ENCODE peak calls at places on chromosomes 4 and X, in seven cellular contexts. R, W, D, V, L, C and N are unnamed samples. For H3K27me3, the result is how much of the 10 kb centered on the place peaks cover.

GRCh38 chr4:3845744-3846429 is 79.7 kb downstream of the ADRA2C start:
- DNase-seq in V (peak), C (no peak), D (no peak), L (no peak), R (no peak), W (no peak), N (no peak)

GRCh38 chr4:74453037-74453635 is 8.2 kb downstream of the AREG start:
- DNase-seq in D (no peak), C (no peak), L (no peak), R (no peak), W (no peak), V (no peak), N (no peak)

GRCh38 chr4:110091426-110091825 is 107.0 kb downstream of the ELOVL6 start:
- DNase-seq in R (no peak), W (no peak), D (no peak), C (no peak), V (no peak), L (no peak), N (no peak)

GRCh38 chr4:173535165-173535737 is 5.2 kb upstream of the HAND2 start:
- DNase-seq in C (no peak), L (no peak), D (no peak), W (no peak), V (no peak), R (no peak), N (no peak)

GRCh38 chrX:17656035-17656418 is 81.3 kb upstream of the SCML1 start:
- DNase-seq in W (no peak), C (no peak), V (peak), R (no peak), L (peak), D (no peak), N (no peak)

GRCh38 chrX:150239946-150240642 is 123.0 kb upstream of the MAMLD1 start:
- DNase-seq in D (no peak), W (no peak), C (no peak), L (no peak), V (no peak), R (no peak), N (no peak)

GRCh38 chrX:10326578-10326977 is 169.8 kb downstream of the CLCN4 start:
- DNase-seq in R (peak), L (no peak), C (no peak), W (no peak), D (no peak), V (no peak), N (no peak)

GRCh38 chr4:136687118-136687517 is 845.2 kb downstream of the PCDH18 start:
- DNase-seq in R (no peak), C (no peak), L (no peak), V (no peak), W (no peak), D (no peak), N (no peak)

GRCh38 chr4:84258905-84259830 is 239.9 kb downstream of the NKX6-1 start:
- DNase-seq in W (no peak), L (no peak), V (no peak), D (no peak), C (no peak), R (no peak), N (no peak)

GRCh38 chrX:20237864-20238263 is 28.8 kb downstream of the RPS6KA3 start:
- DNase-seq in D (no peak), C (no peak), L (no peak), V (no peak), W (no peak), R (no peak), N (no peak)

GRCh38 chr4:100898844-100899243 is 381.0 kb upstream of the EMCN start:
- DNase-seq in L (no peak), D (no peak), R (no peak), C (no peak), W (no peak), V (no peak), N (no peak)

GRCh38 chr4:7559741-7560376 is 125.1 kb upstream of the PSAPL1 start:
- DNase-seq in W (no peak), D (no peak), V (no peak), R (no peak), L (no peak), C (no peak), N (no peak)

GRCh38 chrX:26783512-26784225 is 567.7 kb downstream of the MAGEB5 start:
- DNase-seq in L (no peak), D (no peak), V (peak), R (peak), C (no peak), W (no peak), N (no peak)

GRCh38 chrX:106742831-106743230 is 16.3 kb downstream of the RNF128 start:
- DNase-seq in C (no peak), D (no peak), V (no peak), L (no peak), R (no peak), W (no peak), N (no peak)

GRCh38 chr4:30471861-30472260 is 248.3 kb upstream of the PCDH7 start:
- DNase-seq in W (no peak), V (no peak), L (no peak), C (no peak), R (no peak), D (no peak), N (no peak)

GRCh38 chr4:138301536-138301935 is 59.4 kb upstream of the SLC7A11 start:
- DNase-seq in L (no peak), V (no peak), R (no peak), W (no peak), C (no peak), D (no peak), N (no peak)

GRCh38 chr4:42326040-42326439 is 71.2 kb upstream of the SHISA3 start:
- DNase-seq in V (no peak), R (no peak), W (no peak), L (no peak), D (no peak), C (no peak), N (no peak)

GRCh38 chr4:47855350-47855749 is 17.5 kb upstream of the CORIN start:
- DNase-seq in W (no peak), V (no peak), C (no peak), R (no peak), D (no peak), L (no peak), N (no peak)

GRCh38 chr4:69697536-69697935 is 44.5 kb upstream of the UGT2A1 start:
- DNase-seq in V (no peak), D (no peak), W (no peak), L (no peak), C (no peak), R (no peak), N (no peak)

GRCh38 chr4:72473434-72473900 is 95.6 kb downstream of the ADAMTS3 start:
- DNase-seq in C (no peak), L (no peak), D (no peak), W (no peak), R (no peak), V (no peak), N (no peak)

GRCh38 chr4:147492761-147493160 is 11.9 kb downstream of the EDNRA start:
- DNase-seq in D (peak), R (peak), W (no peak), V (no peak), L (no peak), C (peak), N (no peak)

GRCh38 chr4:23920716-23921446 is 31.0 kb upstream of the PPARGC1A start:
- DNase-seq in L (no peak), C (no peak), V (no peak), W (no peak), R (no peak), D (no peak), N (no peak)

GRCh38 chrX:109679820-109680219 is 53.2 kb downstream of the ACSL4 start:
- DNase-seq in C (no peak), R (no peak), W (no peak), L (no peak), V (no peak), D (no peak), N (no peak)

GRCh38 chr4:125572601-125573000 is 257.8 kb downstream of the FAT4 start:
- DNase-seq in V (no peak), R (no peak), C (no peak), W (no peak), L (no peak), D (no peak), N (no peak)

GRCh38 chr4:142974331-142974730 is 128.2 kb upstream of the INPP4B start:
- DNase-seq in D (no peak), C (no peak), V (no peak), W (no peak), L (no peak), R (no peak), N (no peak)

GRCh38 chr4:102826105-102826889 is 1.1 kb downstream of the UBE2D3 start:
- DNase-seq in C (no peak), W (no peak), R (no peak), D (no peak), L (no peak), V (no peak), N (no peak)

GRCh38 chrX:136752796-136753195 is 27.9 kb downstream of the ARHGEF6 start:
- DNase-seq in W (no peak), D (no peak), C (no peak), V (no peak), L (no peak), R (no peak), N (no peak)

GRCh38 chrX:74924449-74925209 is 623 bp downstream of the NEXMIF start:
- DNase-seq in L (peak), D (peak), C (peak), W (peak), R (peak), V (peak), N (no peak)
- H3K27ac ChIP-seq in L (peak), D (peak), C (peak), W (peak), R (no peak), V (peak), N (no peak)

GRCh38 chr4:94758141-94758699 is 465 bp downstream of the BMPR1B start:
- DNase-seq in D (peak), C (no peak), V (peak), W (peak), R (no peak), L (peak), N (no peak)

GRCh38 chr4:94759767-94760211 is 2.0 kb downstream of the BMPR1B start:
- DNase-seq in L (no peak), R (no peak), V (no peak), C (no peak), D (no peak), W (no peak), N (no peak)

GRCh38 chr4:94758700-94759399 is 1.1 kb downstream of the BMPR1B start:
- DNase-seq in R (no peak), V (no peak), W (no peak), L (no peak), C (no peak), D (no peak), N (no peak)

GRCh38 chr4:94762326-94762725 is 4.6 kb downstream of the BMPR1B start:
- DNase-seq in C (no peak), W (no peak), V (no peak), L (no peak), D (no peak), R (no peak), N (no peak)

GRCh38 chr4:94757192-94758140 is at the start of gene BMPR1B:
- DNase-seq in C (no peak), W (no peak), V (no peak), L (peak), R (no peak), D (peak), N (no peak)
- H3K27me3 ChIP-seq in C (under half), W (half or more), V (half or more), L (under half), R (half or more), D (under half), N (under half)

GRCh38 chr4:244471-244870 is 60.8 kb downstream of the ZNF732 start:
- DNase-seq in W (peak), R (peak), L (no peak), D (peak), C (peak), V (no peak), N (peak)

GRCh38 chr4:243407-243806 is 61.9 kb downstream of the ZNF732 start:
- DNase-seq in C (no peak), R (no peak), D (no peak), L (no peak), V (no peak), W (no peak), N (no peak)

DNA sequence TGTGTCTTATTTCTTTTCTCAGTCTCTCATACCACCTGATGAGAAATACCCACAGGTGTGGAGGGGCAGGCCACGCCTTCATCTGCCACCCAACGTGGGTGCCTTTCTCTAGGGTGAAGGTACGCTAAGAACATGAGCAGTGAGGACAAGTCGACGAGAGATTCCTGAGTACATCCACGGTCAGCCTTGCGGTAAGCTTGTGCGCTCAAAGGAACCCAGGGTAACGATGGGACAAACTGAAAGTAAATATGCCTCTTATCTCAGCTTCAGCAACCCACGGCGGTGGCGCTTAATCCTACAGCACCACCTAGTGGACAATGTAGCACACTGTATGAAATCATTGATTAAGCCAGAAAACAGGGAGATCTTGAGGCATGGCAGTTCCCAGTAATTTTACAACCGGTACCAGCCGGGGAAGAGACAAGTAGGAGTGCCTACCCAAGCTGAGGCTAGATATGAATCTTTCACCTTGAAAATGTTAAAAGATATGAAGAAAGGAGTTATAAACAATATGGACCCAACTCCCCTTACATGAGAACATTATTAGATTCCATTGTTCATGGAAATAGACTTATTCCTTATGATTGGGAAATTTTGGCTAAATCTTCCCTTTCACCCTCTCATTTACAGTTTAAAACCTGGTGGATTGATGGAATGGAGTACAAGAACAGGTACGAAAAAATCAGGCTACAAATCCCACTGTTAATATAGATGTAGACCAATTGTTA is 63.0 kb downstream of the ZNF732 start:
- DNase-seq in R (peak), L (peak), W (peak), D (peak), V (peak), C (peak), N (peak)
- H3K4me3 ChIP-seq in R (peak), L (peak), W (peak), D (peak), V (peak), C (peak), N (peak)

DNA sequence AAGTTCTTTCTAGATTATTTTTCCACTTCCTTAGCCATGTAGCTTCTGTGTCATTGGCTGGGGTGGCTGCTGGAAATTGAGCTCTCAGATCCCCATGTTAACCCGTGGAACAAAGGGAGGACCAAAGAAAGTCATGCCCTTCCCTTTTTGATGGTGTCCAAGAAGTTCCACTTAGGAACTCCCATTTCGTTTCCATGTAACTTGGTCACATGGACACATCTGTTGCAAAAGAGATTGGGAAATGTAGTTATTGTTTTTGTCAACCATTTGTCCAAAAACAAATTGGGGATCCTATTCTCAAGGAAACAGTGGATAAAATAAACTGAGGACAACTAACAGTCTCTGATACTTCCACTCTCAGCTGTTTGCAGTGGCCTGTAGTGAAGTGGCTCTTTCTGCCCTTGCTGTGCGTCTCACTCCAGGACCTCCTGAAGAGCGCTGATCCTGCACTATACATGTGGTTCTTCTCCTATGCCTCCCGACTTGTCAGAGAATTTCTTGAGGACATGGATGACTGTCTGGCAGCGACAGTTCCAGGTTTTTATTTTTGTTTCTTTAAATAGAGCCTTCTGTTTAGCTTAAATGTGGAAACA is 125.3 kb upstream of the LNX1 start:
- DNase-seq in L (no peak), C (no peak), W (no peak), D (no peak), R (no peak), V (no peak), N (no peak)
- H3K27ac ChIP-seq in L (no peak), C (peak), W (peak), D (peak), R (no peak), V (no peak), N (no peak)

DNA sequence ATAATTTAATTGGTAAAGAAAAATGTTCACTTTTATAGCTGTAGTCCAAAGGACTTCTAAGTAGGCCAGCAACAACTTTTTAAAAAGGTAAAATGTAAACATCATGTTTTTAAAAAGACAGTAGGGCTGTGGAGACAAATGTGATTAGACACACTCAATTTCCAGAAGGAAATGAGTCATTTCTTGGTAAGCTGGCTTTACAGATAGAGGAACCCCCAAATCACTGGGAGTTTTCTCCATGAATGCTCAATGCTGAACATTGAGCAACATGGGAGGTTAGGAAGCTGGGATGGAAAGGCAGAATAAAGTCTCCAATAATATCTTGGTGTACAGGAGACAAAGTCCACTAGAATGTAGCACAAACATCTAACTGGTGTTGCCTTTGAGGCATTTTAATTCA is 121.3 kb downstream of the NWD2 start:
- DNase-seq in L (no peak), C (no peak), W (no peak), R (no peak), V (no peak), D (no peak), N (no peak)
- H3K27me3 ChIP-seq in L (under half), C (under half), W (under half), R (under half), V (under half), D (under half), N (under half)

DNA sequence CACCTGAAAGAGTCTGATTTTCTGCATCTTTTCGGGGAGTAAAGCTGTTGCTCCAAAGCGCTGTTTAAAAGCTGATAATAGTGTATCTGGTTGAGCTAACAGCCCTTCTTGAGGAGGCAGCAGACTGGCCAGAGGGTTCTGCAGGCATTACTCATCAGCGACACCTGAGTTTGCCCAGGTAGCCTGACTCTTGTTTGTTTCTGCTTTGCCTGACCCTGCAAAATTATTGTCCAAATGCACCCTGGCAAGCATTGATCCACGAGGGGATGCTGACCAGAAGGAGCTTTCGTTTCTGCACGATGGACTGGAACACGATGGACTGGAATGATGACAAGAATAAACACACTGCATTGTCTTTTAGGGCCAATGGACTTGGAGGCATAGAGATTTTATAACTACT is 6.2 kb downstream of the CD99 start:
- DNase-seq in V (no peak), R (no peak), L (no peak), D (no peak), W (no peak), C (no peak), N (no peak)
- H3K4me3 ChIP-seq in V (peak), R (no peak), L (no peak), D (no peak), W (no peak), C (peak), N (peak)

GRCh38 chrX:153032397-153033118 is 23.7 kb upstream of the PNMA3 start:
- DNase-seq in L (peak), W (peak), R (peak), V (peak), C (peak), D (peak), N (peak)
- H3K27ac ChIP-seq in L (peak), W (peak), R (no peak), V (no peak), C (no peak), D (no peak), N (no peak)

GRCh38 chrX:50180073-50180940 is 20.5 kb downstream of the AKAP4 start:
- DNase-seq in L (no peak), W (no peak), D (no peak), V (no peak), C (no peak), R (no peak), N (no peak)
- H3K27me3 ChIP-seq in L (under half), W (under half), D (under half), V (under half), C (under half), R (under half), N (under half)

DNA sequence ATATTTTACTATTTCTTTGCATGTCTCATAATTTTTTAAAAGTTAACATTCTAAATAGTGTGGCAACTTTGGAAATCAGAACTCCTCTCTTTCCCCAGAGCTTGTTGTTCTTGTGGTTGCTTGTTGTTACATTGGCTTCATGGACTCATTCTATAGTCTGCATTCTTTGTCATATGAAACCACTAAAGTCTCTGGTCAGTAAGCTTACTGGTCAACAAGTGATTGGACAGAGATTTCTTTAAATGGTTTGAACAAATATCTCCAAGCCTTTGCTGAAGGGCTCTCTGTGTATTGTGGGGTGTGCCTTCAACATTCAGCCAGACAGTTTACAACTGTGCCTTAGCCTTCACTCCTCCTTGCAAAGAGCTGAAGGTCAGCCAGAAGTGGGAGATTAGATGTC is 147.2 kb downstream of the OPHN1 start:
- DNase-seq in W (no peak), V (no peak), C (no peak), D (no peak), L (no peak), R (no peak), N (no peak)
- H3K4me3 ChIP-seq in W (no peak), V (no peak), C (no peak), D (no peak), L (no peak), R (no peak), N (no peak)